ENCODE peak calls at places on chromosomes 12 and 14, in ten cellular contexts. P is choroid plexus epithelial cell, K is uterus, G is GM12865, X is heart right ventricle, R is A673, I is AG09319, J is RWPE1, Q is mucosa of descending colon, C is A549. W is an unnamed sample.

GRCh38 chr12:32217354-32218310 is 111.0 kb downstream of the BICD1 start:
- DNase-seq in Q (no peak), I (peak; percentile 41), P (peak; percentile 84), C (peak; percentile 11), X (no peak), K (no peak), J (peak; percentile 58), R (peak; percentile 18), G (no peak), W (peak; percentile 45)

GRCh38 chr12:55972045-55972843 is 1.6 kb upstream of the RAB5B start:
- DNase-seq in Q (no peak), C (no peak), J (peak; percentile 70), R (no peak), P (peak; percentile 87), G (no peak), X (no peak), K (no peak), I (no peak), W (peak; percentile 59)

GRCh38 chr12:93323625-93324165 is 54.0 kb upstream of the NUDT4 start:
- DNase-seq in Q (no peak), I (no peak), P (peak; percentile 26), G (peak; percentile 60), K (no peak), C (no peak), X (no peak), R (no peak), J (peak; percentile 15), W (no peak)

GRCh38 chr14:73242274-73242960 is 5.1 kb downstream of the PAPLN start:
- DNase-seq in G (peak; percentile 80), C (no peak), K (peak; percentile 53), I (no peak), X (no peak), P (peak; percentile 51), J (no peak), R (no peak), Q (peak; percentile 36), W (no peak)

GRCh38 chr12:88420460-88420859 is 159.8 kb downstream of the KITLG start:
- DNase-seq in K (no peak), G (no peak), P (peak; percentile 93), R (peak; percentile 69), J (peak; percentile 86), C (peak; percentile 3), I (peak; percentile 71), Q (no peak), X (no peak), W (peak; percentile 90)

GRCh38 chr12:23756416-23756815 is 193.1 kb downstream of the SOX5 start:
- DNase-seq in Q (no peak), K (no peak), R (no peak), X (no peak), P (no peak), J (no peak), C (no peak), G (no peak), I (no peak), W (no peak)

GRCh38 chr14:70731447-70732239 is 77.7 kb downstream of the MAP3K9 start:
- DNase-seq in C (no peak), J (no peak), K (no peak), I (no peak), P (no peak), X (no peak), R (no peak), G (no peak), Q (no peak), W (no peak)

GRCh38 chr12:1885082-1885596 is 33.3 kb downstream of the CACNA2D4 start:
- DNase-seq in P (no peak), X (no peak), Q (no peak), G (no peak), R (no peak), C (no peak), I (no peak), K (no peak), J (no peak), W (no peak)

GRCh38 chr12:71840226-71840847 is 778 bp downstream of the TBC1D15 start:
- DNase-seq in J (peak; percentile 72), Q (no peak), R (peak; percentile 38), X (no peak), P (peak; percentile 77), G (peak; percentile 13), K (no peak), I (peak; percentile 23), C (peak; percentile 49), W (peak; percentile 18)

GRCh38 chr12:20525064-20525610 is 156.8 kb downstream of the PDE3A start:
- DNase-seq in K (no peak), G (no peak), R (no peak), I (no peak), Q (no peak), J (no peak), C (no peak), P (peak; percentile 62), X (no peak), W (no peak)

GRCh38 chr12:29238822-29239291 is 89.8 kb downstream of the FAR2 start:
- DNase-seq in C (no peak), G (no peak), J (peak; percentile 19), R (no peak), X (no peak), I (no peak), K (no peak), P (peak; percentile 47), Q (no peak), W (no peak)

GRCh38 chr12:26372856-26373255 is 177.5 kb downstream of the SSPN start:
- DNase-seq in Q (no peak), K (no peak), X (no peak), J (no peak), P (no peak), I (no peak), C (no peak), R (no peak), G (no peak), W (no peak)

GRCh38 chr12:38158428-38159091 is 158.0 kb upstream of the ALG10B start:
- DNase-seq in G (no peak), Q (no peak), I (no peak), C (no peak), P (no peak), K (no peak), X (no peak), J (no peak), R (no peak), W (no peak)

GRCh38 chr12:95212576-95212975 is 4.7 kb downstream of the FGD6 start:
- DNase-seq in K (no peak), C (no peak), P (no peak), J (peak; percentile 30), X (no peak), R (no peak), G (no peak), I (no peak), Q (no peak), W (no peak)

GRCh38 chr12:32454075-32454474 is 54.7 kb downstream of the FGD4 start:
- DNase-seq in P (peak; percentile 88), C (peak; percentile 47), G (no peak), Q (no peak), K (no peak), R (peak; percentile 64), I (no peak), X (no peak), J (peak; percentile 69), W (no peak)

GRCh38 chr12:76764856-76765255 is 941 bp downstream of the ZDHHC17 start:
- DNase-seq in P (peak; percentile 41), K (no peak), G (peak; percentile 23), X (no peak), I (no peak), J (peak; percentile 3), C (no peak), R (peak; percentile 10), Q (no peak), W (no peak)

GRCh38 chr14:103002578-103003350 is 54.6 kb downstream of the CDC42BPB start:
- DNase-seq in P (no peak), R (no peak), G (no peak), I (no peak), Q (no peak), C (no peak), J (no peak), X (no peak), K (no peak), W (no peak)
- TF ChIP-seq CTCF in P (peak; percentile 35), R (no peak), G (no peak), I (no peak), Q (no peak), C (no peak), J (no peak), X (no peak), K (no peak), W (peak; percentile 1)

DNA sequence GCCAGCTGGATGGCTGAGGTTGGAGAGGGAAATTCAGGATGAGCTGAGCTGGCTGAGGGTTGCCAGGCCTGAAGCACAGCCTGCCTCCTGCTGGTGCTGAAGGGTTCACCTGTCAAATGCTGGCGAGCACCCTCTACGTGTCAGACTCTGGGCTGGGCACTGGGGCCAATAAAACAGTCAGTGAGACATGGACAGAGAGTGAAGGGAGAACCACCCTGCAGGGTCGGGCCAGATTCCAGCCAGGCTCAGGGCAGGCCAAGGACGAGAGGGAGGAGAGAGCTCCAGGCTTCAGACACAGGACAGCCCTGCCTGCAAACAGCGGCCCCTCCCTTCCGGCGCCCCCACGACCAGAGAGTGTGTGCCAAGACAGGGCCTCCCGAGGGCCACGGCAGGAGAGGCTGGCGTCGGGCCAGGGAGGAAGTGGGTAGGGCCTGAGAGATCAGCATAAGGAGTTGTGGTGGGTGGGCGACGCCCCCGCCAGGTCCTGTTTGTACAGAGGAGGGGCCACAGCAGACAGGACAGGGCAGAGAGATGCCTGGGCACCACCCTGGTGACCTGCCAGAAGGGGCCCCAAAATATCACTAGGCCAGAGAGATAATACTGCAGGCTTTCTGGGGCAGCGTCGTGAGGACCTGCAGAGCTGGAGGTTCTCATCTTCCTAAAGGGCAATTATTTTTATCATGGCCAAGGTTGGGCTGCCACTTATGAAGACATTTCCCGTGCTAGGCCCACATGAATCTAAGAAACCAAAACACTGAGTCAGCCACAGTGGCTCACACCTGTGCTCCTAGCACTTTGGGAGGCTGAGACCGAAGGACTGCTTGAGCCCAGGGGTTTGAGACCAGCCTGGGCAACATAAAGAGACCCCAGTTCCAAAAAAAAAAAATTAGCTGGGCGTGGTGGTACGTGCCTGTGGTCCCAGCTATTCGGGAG is 73.1 kb upstream of the GPR68 start:
- DNase-seq in K (peak; percentile 52), Q (peak; percentile 96), X (peak; percentile 87), J (peak; percentile 26), R (peak; percentile 76), C (no peak), I (no peak), G (peak; percentile 71), P (no peak), W (no peak)
- TF ChIP-seq CTCF in K (no peak), Q (peak; percentile 25), X (no peak), J (no peak), R (peak; percentile 41), C (no peak), I (no peak), G (no peak), P (no peak), W (no peak)

GRCh38 chr14:29421156-29421728 is 506.4 kb downstream of the PRKD1 start:
- DNase-seq in C (no peak), X (no peak), G (no peak), I (no peak), Q (no peak), P (no peak), J (no peak), K (no peak), R (no peak), W (no peak)
- TF ChIP-seq CTCF in C (no peak), X (no peak), G (no peak), I (no peak), Q (no peak), P (peak; percentile 6), J (no peak), K (no peak), R (peak; percentile 8), W (no peak)

DNA sequence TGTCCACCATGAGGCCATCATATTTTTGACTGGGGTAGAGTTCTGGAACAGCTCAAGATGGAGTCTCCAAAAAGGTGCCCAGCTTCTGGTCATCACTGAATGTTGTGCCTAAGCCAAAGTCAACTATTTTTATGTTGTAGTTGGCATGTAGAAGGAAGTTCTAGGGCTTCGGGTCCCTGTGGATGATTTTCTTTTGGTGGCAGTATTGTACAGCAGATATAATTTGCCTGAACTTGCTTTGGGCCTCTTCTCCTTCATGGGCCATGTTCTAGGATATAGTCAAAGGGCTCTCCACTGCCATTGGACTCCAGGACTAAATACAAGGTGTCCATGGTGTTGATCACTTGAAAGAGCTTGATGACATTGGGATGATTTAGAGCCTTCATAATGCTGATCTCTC is 143.6 kb downstream of the SLC38A4 start:
- DNase-seq in K (no peak), X (no peak), Q (no peak), C (no peak), P (no peak), R (no peak), J (no peak), I (no peak), G (no peak), W (no peak)
- TF ChIP-seq CTCF in K (no peak), X (no peak), Q (no peak), C (no peak), P (no peak), R (no peak), J (no peak), I (no peak), G (no peak), W (no peak)

W was measured in BJ.